ENCODE peak calls at places on chromosomes 11 and 22, in six cellular contexts. T, H, R, K, Q and G are unnamed samples. For H3K4me1 and H3K27me3, the result is how much of the 10 kb centered on the place peaks cover.

GRCh38 chr11:134275534-134276395 is at the start of gene GLB1L3:
- DNase-seq in T (no peak), H (peak), R (no peak), K (no peak), Q (no peak), G (peak)

GRCh38 chr11:83157755-83158473 is 983 bp downstream of the PCF11 start:
- DNase-seq in T (peak), H (peak), R (peak), K (peak), Q (peak), G (peak)

GRCh38 chr22:31944700-31945477 is 554 bp downstream of the YWHAH start:
- DNase-seq in T (peak), H (peak), R (peak), K (no peak), Q (peak), G (peak)

GRCh38 chr22:49088801-49089791 is 738.6 kb downstream of the BRD1 start:
- DNase-seq in T (no peak), H (no peak), R (no peak), K (no peak), Q (no peak), G (no peak)

GRCh38 chr11:64856382-64857227 is 12.2 kb upstream of the CDC42BPG start:
- DNase-seq in T (no peak), H (peak), R (peak), K (no peak), Q (no peak), G (no peak)

GRCh38 chr11:100980156-100980555 is 149.5 kb downstream of the PGR start:
- DNase-seq in T (no peak), H (peak), R (no peak), K (no peak), Q (no peak), G (no peak)

GRCh38 chr22:35315141-35315854 is 15.6 kb downstream of the TOM1 start:
- DNase-seq in T (peak), H (no peak), R (no peak), K (peak), Q (peak), G (no peak)

GRCh38 chr22:23696326-23696851 is 5.6 kb downstream of the RGL4 start:
- DNase-seq in T (no peak), H (no peak), R (no peak), K (peak), Q (no peak), G (peak)

GRCh38 chr11:94271885-94272372 is 32.5 kb upstream of the IZUMO1R start:
- DNase-seq in T (no peak), H (no peak), R (no peak), K (no peak), Q (no peak), G (no peak)

GRCh38 chr11:41660585-41660984 is 201.1 kb upstream of the LRRC4C start:
- DNase-seq in T (no peak), H (no peak), R (no peak), K (no peak), Q (no peak), G (no peak)

GRCh38 chr11:4030197-4030596 is 64.4 kb upstream of the RRM1 start:
- DNase-seq in T (no peak), H (no peak), R (no peak), K (no peak), Q (no peak), G (no peak)

GRCh38 chr11:134795017-134795416 is 383.0 kb upstream of the B3GAT1 start:
- DNase-seq in T (no peak), H (no peak), R (no peak), K (no peak), Q (no peak), G (no peak)

GRCh38 chr11:77559686-77560425 is 29.9 kb upstream of the AQP11 start:
- DNase-seq in T (no peak), H (peak), R (no peak), K (no peak), Q (no peak), G (no peak)

GRCh38 chr11:1746956-1747752 is 3.2 kb downstream of the IFITM10 start:
- DNase-seq in T (no peak), H (no peak), R (no peak), K (no peak), Q (no peak), G (no peak)

GRCh38 chr22:42357634-42358296 is 74.4 kb downstream of the NFAM1 start:
- DNase-seq in T (peak), H (no peak), R (peak), K (peak), Q (no peak), G (no peak)

GRCh38 chr11:126655807-126656128 is 300.3 kb downstream of the ST3GAL4 start:
- DNase-seq in T (no peak), H (no peak), R (no peak), K (no peak), Q (no peak), G (no peak)

GRCh38 chr22:31085493-31085824 is 4.3 kb downstream of the SMTN start:
- DNase-seq in T (peak), H (no peak), R (no peak), K (no peak), Q (no peak), G (no peak)

GRCh38 chr11:112931686-112932085 is 29.5 kb upstream of the NCAM1 start:
- DNase-seq in T (no peak), H (no peak), R (no peak), K (no peak), Q (no peak), G (no peak)

GRCh38 chr11:109425554-109425953 is 3.6 kb downstream of the C11orf87 start:
- DNase-seq in T (no peak), H (no peak), R (no peak), K (no peak), Q (no peak), G (no peak)

GRCh38 chr11:78740175-78741161 is 165.8 kb upstream of the NARS2 start:
- DNase-seq in T (peak), H (no peak), R (no peak), K (no peak), Q (no peak), G (no peak)

GRCh38 chr11:91156041-91156440 is 933.2 kb upstream of the CHORDC1 start:
- DNase-seq in T (no peak), H (no peak), R (no peak), K (no peak), Q (no peak), G (no peak)

GRCh38 chr11:48036466-48036865 is 56.1 kb downstream of the PTPRJ start:
- DNase-seq in T (no peak), H (peak), R (no peak), K (no peak), Q (no peak), G (no peak)

GRCh38 chr22:47569389-47570299 is 807.2 kb downstream of the TBC1D22A start:
- DNase-seq in T (no peak), H (no peak), R (no peak), K (no peak), Q (no peak), G (no peak)

GRCh38 chr11:19374189-19374588 is 133.4 kb upstream of the E2F8 start:
- DNase-seq in T (no peak), H (peak), R (no peak), K (no peak), Q (no peak), G (no peak)

GRCh38 chr22:40212126-40212525 is 34.4 kb downstream of the TNRC6B start:
- DNase-seq in T (no peak), H (peak), R (no peak), K (no peak), Q (no peak), G (no peak)

GRCh38 chr22:40211481-40212052 is 33.8 kb downstream of the TNRC6B start:
- DNase-seq in T (no peak), H (no peak), R (no peak), K (no peak), Q (no peak), G (no peak)

GRCh38 chr22:40206561-40206960 is 28.8 kb downstream of the TNRC6B start:
- DNase-seq in T (no peak), H (no peak), R (no peak), K (no peak), Q (no peak), G (no peak)

GRCh38 chr22:40210814-40211213 is 33.1 kb downstream of the TNRC6B start:
- DNase-seq in T (no peak), H (no peak), R (no peak), K (no peak), Q (no peak), G (no peak)

GRCh38 chr22:40209945-40210485 is 32.3 kb downstream of the TNRC6B start:
- DNase-seq in T (no peak), H (no peak), R (no peak), K (no peak), Q (no peak), G (no peak)
- H3K4me1 ChIP-seq in T (half or more), H (under half), R (under half), K (under half), Q (under half), G (half or more)

DNA sequence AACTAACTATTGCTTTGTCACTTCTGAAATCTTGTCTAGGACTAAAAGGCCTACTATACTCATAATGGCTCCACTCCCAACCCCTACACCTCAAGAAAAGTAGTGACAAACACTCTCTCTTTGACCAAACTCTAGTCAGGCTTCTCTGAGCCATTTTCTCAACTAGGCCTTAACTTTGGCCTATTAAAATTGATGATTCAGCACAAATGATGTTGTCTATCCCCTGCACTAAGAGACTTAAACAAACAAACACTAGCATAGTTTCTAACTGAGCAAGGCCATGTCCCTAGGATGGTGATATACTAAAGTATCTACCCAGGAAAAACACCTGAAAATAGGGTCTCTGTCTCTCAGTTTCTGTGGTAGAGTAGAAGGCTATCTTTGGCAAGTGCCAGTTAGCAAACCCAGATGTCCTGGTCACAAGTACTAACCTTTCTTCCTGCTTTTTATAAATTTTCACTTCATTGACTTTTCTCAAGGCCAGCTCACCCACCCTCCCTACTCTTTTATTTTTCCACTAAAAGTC is 219.7 kb upstream of the ANO3 start:
- DNase-seq in T (no peak), H (no peak), R (no peak), K (no peak), Q (no peak), G (no peak)
- H3K4me3 ChIP-seq in T (no peak), H (no peak), R (no peak), K (no peak), Q (no peak), G (no peak)

GRCh38 chr11:124760205-124760652 is 1.9 kb downstream of the ESAM start:
- DNase-seq in T (peak), H (no peak), R (no peak), K (no peak), Q (no peak), G (no peak)

GRCh38 chr11:124760806-124761205 is 1.3 kb downstream of the ESAM start:
- DNase-seq in T (no peak), H (no peak), R (no peak), K (no peak), Q (no peak), G (no peak)

GRCh38 chr11:124762624-124763155 is 600 bp upstream of the ESAM start:
- DNase-seq in T (no peak), H (no peak), R (no peak), K (no peak), Q (no peak), G (no peak)

GRCh38 chr11:124762077-124762623 is at the start of gene ESAM:
- DNase-seq in T (peak), H (no peak), R (peak), K (no peak), Q (no peak), G (peak)

DNA sequence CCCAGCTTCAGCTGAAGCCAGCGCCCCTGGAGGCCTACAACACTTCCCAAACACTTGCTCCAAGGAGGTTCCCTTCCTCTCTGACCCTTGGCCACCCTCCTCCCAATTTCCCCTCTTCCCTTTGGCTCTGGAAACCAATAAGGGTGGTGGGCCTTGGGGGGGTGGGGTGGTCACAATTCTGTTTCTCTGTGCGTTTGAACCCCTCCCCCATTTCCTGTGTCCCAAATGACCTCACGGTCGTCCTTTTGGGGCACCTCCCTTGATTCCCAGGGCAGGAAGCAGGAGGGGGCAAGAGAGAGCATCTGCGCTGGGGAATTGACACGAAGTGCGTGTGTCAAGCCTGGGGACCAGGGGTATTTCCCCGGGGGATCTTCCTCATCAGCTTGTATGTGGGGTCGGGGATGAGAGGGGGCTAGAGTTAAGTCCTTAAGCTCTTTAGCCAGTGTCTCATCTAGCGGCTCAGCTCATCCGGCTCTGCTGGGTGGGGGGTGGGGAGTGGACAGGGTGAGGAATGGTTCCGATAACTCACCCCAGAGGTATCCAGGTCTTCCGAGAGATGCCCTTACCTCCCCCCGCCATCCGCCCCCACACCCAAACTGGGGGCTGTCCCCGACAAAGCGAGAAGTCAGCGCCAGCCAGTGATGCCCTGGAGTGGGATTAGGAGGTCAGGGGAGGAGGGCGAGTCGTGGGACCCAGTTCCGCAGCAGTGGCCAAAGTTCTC is 629 bp downstream of the ESAM start:
- DNase-seq in T (peak), H (no peak), R (no peak), K (no peak), Q (no peak), G (no peak)
- H3K27me3 ChIP-seq in T (half or more), H (under half), R (under half), K (under half), Q (under half), G (under half)

GRCh38 chr11:45859661-45860140 is 12.4 kb downstream of the CRY2 start:
- DNase-seq in T (peak), H (peak), R (peak), K (peak), Q (peak), G (no peak)

GRCh38 chr11:45858751-45859398 is 11.6 kb downstream of the CRY2 start:
- DNase-seq in T (no peak), H (no peak), R (no peak), K (no peak), Q (no peak), G (no peak)

GRCh38 chr11:45860764-45861510 is 13.7 kb downstream of the CRY2 start:
- DNase-seq in T (no peak), H (no peak), R (no peak), K (no peak), Q (no peak), G (no peak)

GRCh38 chr11:45857834-45858492 is 10.7 kb downstream of the CRY2 start:
- DNase-seq in T (peak), H (peak), R (peak), K (peak), Q (no peak), G (no peak)

GRCh38 chr11:45860348-45860747 is 13.1 kb downstream of the CRY2 start:
- DNase-seq in T (no peak), H (no peak), R (no peak), K (no peak), Q (no peak), G (no peak)
- H3K4me1 ChIP-seq in T (half or more), H (under half), R (under half), K (under half), Q (under half), G (under half)

GRCh38 chr11:10268746-10269487 is 25.1 kb downstream of the SBF2 start:
- DNase-seq in T (no peak), H (peak), R (no peak), K (no peak), Q (no peak), G (no peak)

GRCh38 chr11:10272132-10272531 is 21.9 kb downstream of the SBF2 start:
- DNase-seq in T (no peak), H (peak), R (no peak), K (no peak), Q (no peak), G (no peak)

GRCh38 chr11:10275714-10276113 is 18.3 kb downstream of the SBF2 start:
- DNase-seq in T (no peak), H (no peak), R (no peak), K (no peak), Q (no peak), G (no peak)

GRCh38 chr11:10273738-10274137 is 20.3 kb downstream of the SBF2 start:
- DNase-seq in T (no peak), H (no peak), R (no peak), K (no peak), Q (no peak), G (no peak)

GRCh38 chr11:10274726-10275125 is 19.3 kb downstream of the SBF2 start:
- DNase-seq in T (no peak), H (no peak), R (no peak), K (no peak), Q (no peak), G (no peak)
- H3K4me3 ChIP-seq in T (no peak), H (no peak), R (no peak), K (no peak), Q (no peak), G (no peak)

GRCh38 chr22:37430941-37431340 is 3.7 kb upstream of the ELFN2 start:
- DNase-seq in T (no peak), H (no peak), R (no peak), K (no peak), Q (no peak), G (no peak)

GRCh38 chr22:37427711-37428635 is 694 bp upstream of the ELFN2 start:
- DNase-seq in T (no peak), H (no peak), R (no peak), K (no peak), Q (no peak), G (no peak)

GRCh38 chr22:37426532-37427127 is 649 bp downstream of the ELFN2 start:
- DNase-seq in T (no peak), H (no peak), R (no peak), K (no peak), Q (no peak), G (no peak)

GRCh38 chr22:37427128-37427710 is at the start of gene ELFN2:
- DNase-seq in T (no peak), H (peak), R (no peak), K (no peak), Q (no peak), G (no peak)

DNA sequence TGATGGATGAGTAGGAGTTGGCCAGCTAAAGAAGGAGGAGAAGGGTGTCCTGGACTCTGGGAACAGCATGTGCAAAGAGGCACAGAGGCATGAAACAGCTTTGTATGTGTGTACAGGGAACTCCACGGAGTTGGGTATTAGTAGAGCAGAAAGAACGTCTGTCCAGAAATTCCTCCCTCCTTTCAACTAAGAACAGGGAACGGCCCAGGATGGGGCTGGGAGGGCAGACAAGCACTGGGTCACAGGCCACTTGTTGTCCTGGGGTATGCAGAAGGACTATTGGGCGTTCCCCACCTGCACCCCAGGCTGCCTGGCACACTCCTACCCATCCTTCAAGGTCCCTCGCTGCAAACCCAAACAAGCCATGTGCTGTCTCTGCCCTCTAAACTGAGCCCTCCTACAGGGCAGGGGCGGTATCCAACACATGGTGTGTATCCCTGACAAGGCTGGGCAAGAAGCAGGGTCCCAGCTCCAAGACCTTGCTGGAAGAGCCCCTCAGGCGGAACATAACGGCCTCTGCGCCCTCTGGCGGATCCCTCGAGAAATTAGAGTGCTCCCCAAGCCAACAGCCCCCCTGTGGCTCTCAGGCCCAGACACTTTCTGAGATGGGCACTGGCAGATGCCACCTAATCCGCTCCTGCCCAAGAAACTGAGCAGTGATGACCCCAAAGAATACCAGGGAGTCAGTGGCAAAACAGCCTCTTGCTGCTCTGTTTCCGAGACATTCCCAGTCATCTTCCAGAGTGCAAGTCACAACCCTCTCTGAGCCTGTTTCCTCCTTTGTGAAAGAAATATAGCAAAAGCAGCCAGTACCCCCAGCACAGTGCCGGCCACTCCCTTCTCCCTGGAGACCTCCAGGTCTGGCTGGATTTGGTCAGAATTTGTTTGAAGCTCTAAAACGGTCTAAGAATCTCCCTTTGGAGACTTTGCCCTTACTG is 1.6 kb upstream of the ELFN2 start:
- DNase-seq in T (peak), H (peak), R (no peak), K (no peak), Q (no peak), G (peak)
- H3K27me3 ChIP-seq in T (half or more), H (under half), R (under half), K (under half), Q (under half), G (under half)